ENCODE peak calls at places on chromosomes 6 and 20, in four cellular contexts. One of them, this sample, is unnamed.

GRCh38 chr6:83053678-83054077 is 12.0 kb downstream of the UBE3D start:
- DNase-seq in dorsolateral prefrontal cortex: no peak
- DNase-seq in right lobe of liver: no peak
- DNase-seq in RWPE1: no peak
- DNase-seq in this sample: no peak

GRCh38 chr6:39153766-39154397 is 38.9 kb upstream of the SAYSD1 start:
- DNase-seq in dorsolateral prefrontal cortex: no peak
- DNase-seq in right lobe of liver: no peak
- DNase-seq in RWPE1: no peak
- DNase-seq in this sample: no peak

GRCh38 chr20:15817351-15817750 is 755.9 kb downstream of the KIF16B start:
- DNase-seq in dorsolateral prefrontal cortex: no peak
- DNase-seq in right lobe of liver: no peak
- DNase-seq in RWPE1: no peak
- DNase-seq in this sample: no peak

GRCh38 chr20:10683537-10683936 is 9.7 kb upstream of the JAG1 start:
- DNase-seq in dorsolateral prefrontal cortex: no peak
- DNase-seq in right lobe of liver: no peak
- DNase-seq in RWPE1: no peak
- DNase-seq in this sample: no peak

GRCh38 chr20:52536841-52537400 is 345.3 kb upstream of the ZFP64 start:
- DNase-seq in dorsolateral prefrontal cortex: no peak
- DNase-seq in right lobe of liver: no peak
- DNase-seq in RWPE1: no peak
- DNase-seq in this sample: no peak

GRCh38 chr6:3410385-3411360 is 46.2 kb downstream of the SLC22A23 start:
- DNase-seq in dorsolateral prefrontal cortex: no peak
- DNase-seq in right lobe of liver: peak
- DNase-seq in RWPE1: no peak
- DNase-seq in this sample: no peak

GRCh38 chr20:60137657-60138245 is 179.5 kb downstream of the CDH26 start:
- DNase-seq in dorsolateral prefrontal cortex: no peak
- DNase-seq in right lobe of liver: no peak
- DNase-seq in RWPE1: peak
- DNase-seq in this sample: no peak

GRCh38 chr20:47118641-47119040 is 224.0 kb downstream of the EYA2 start:
- DNase-seq in dorsolateral prefrontal cortex: no peak
- DNase-seq in right lobe of liver: no peak
- DNase-seq in RWPE1: no peak
- DNase-seq in this sample: no peak

GRCh38 chr6:151325075-151326050 is 66.0 kb downstream of the ZBTB2 start:
- DNase-seq in dorsolateral prefrontal cortex: peak
- DNase-seq in right lobe of liver: peak
- DNase-seq in RWPE1: peak
- DNase-seq in this sample: peak

GRCh38 chr6:11705069-11705468 is 73.5 kb downstream of the ADTRP start:
- DNase-seq in dorsolateral prefrontal cortex: no peak
- DNase-seq in right lobe of liver: no peak
- DNase-seq in RWPE1: no peak
- DNase-seq in this sample: no peak

GRCh38 chr20:20683922-20684321 is 28.5 kb downstream of the RALGAPA2 start:
- DNase-seq in dorsolateral prefrontal cortex: no peak
- DNase-seq in right lobe of liver: no peak
- DNase-seq in RWPE1: no peak
- DNase-seq in this sample: no peak

GRCh38 chr20:19958243-19958642 is 58.9 kb upstream of the NAA20 start:
- DNase-seq in dorsolateral prefrontal cortex: no peak
- DNase-seq in right lobe of liver: no peak
- DNase-seq in RWPE1: peak
- DNase-seq in this sample: no peak

GRCh38 chr20:40945754-40946451 is 82.7 kb upstream of the TOP1 start:
- DNase-seq in dorsolateral prefrontal cortex: peak
- DNase-seq in right lobe of liver: peak
- DNase-seq in RWPE1: peak
- DNase-seq in this sample: no peak

GRCh38 chr20:61328906-61329558 is 77.0 kb downstream of the CDH4 start:
- DNase-seq in dorsolateral prefrontal cortex: no peak
- DNase-seq in right lobe of liver: no peak
- DNase-seq in RWPE1: no peak
- DNase-seq in this sample: no peak

GRCh38 chr20:53606364-53606985 is 12.8 kb upstream of the ZNF217 start:
- DNase-seq in dorsolateral prefrontal cortex: no peak
- DNase-seq in right lobe of liver: no peak
- DNase-seq in RWPE1: no peak
- DNase-seq in this sample: no peak

GRCh38 chr6:106974999-106975698 is 620 bp upstream of the CD24 start:
- DNase-seq in dorsolateral prefrontal cortex: no peak
- DNase-seq in right lobe of liver: peak
- DNase-seq in RWPE1: peak
- DNase-seq in this sample: peak
- TF ChIP-seq CTCF in dorsolateral prefrontal cortex: no peak
- TF ChIP-seq CTCF in right lobe of liver: peak
- TF ChIP-seq CTCF in RWPE1: peak
- TF ChIP-seq CTCF in this sample: peak

DNA sequence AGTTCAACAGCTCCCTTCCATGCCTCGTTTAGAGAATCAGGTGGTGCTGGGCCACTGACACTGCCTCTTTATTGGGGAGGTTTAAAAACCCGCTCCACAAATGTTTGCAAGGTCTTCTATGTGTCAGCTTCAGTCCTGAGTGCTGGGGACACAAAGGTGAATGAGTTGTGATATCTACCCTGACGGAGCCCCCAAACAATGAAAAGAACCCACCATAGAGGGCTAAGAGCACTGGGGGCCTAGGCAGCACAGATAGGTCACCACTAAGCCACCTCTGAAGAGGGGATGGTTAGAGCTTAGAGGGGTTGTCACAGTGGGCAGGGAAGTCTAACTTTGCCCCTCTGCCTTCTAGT is 22.0 kb downstream of the MAP1LC3A start:
- DNase-seq in dorsolateral prefrontal cortex: no peak
- DNase-seq in right lobe of liver: no peak
- DNase-seq in RWPE1: no peak
- DNase-seq in this sample: no peak
- H3K27ac ChIP-seq in dorsolateral prefrontal cortex: peak
- H3K27ac ChIP-seq in right lobe of liver: no peak
- H3K27ac ChIP-seq in RWPE1: peak
- H3K27ac ChIP-seq in this sample: no peak

GRCh38 chr6:167907837-167908681 is 81.3 kb downstream of the AFDN start:
- DNase-seq in dorsolateral prefrontal cortex: no peak
- DNase-seq in right lobe of liver: no peak
- DNase-seq in RWPE1: peak
- DNase-seq in this sample: no peak
- TF ChIP-seq CTCF in dorsolateral prefrontal cortex: peak
- TF ChIP-seq CTCF in right lobe of liver: peak
- TF ChIP-seq CTCF in RWPE1: peak
- TF ChIP-seq CTCF in this sample: peak

GRCh38 chr6:68724054-68724453 is 89.0 kb downstream of the ADGRB3 start:
- DNase-seq in dorsolateral prefrontal cortex: no peak
- DNase-seq in right lobe of liver: no peak
- DNase-seq in RWPE1: no peak
- DNase-seq in this sample: no peak
- H3K27ac ChIP-seq in dorsolateral prefrontal cortex: peak
- H3K27ac ChIP-seq in right lobe of liver: no peak
- H3K27ac ChIP-seq in RWPE1: no peak
- H3K27ac ChIP-seq in this sample: no peak

GRCh38 chr6:44837741-44838140 is 450.2 kb downstream of the CDC5L start:
- DNase-seq in dorsolateral prefrontal cortex: no peak
- DNase-seq in right lobe of liver: no peak
- DNase-seq in RWPE1: no peak
- DNase-seq in this sample: no peak

GRCh38 chr6:44841829-44842228 is 454.3 kb downstream of the CDC5L start:
- DNase-seq in dorsolateral prefrontal cortex: no peak
- DNase-seq in right lobe of liver: no peak
- DNase-seq in RWPE1: no peak
- DNase-seq in this sample: no peak

GRCh38 chr6:44843734-44844133 is 456.2 kb downstream of the CDC5L start:
- DNase-seq in dorsolateral prefrontal cortex: no peak
- DNase-seq in right lobe of liver: no peak
- DNase-seq in RWPE1: no peak
- DNase-seq in this sample: no peak

GRCh38 chr6:44842616-44843015 is 455.1 kb downstream of the CDC5L start:
- DNase-seq in dorsolateral prefrontal cortex: no peak
- DNase-seq in right lobe of liver: no peak
- DNase-seq in RWPE1: no peak
- DNase-seq in this sample: no peak
- TF ChIP-seq CTCF in dorsolateral prefrontal cortex: no peak
- TF ChIP-seq CTCF in right lobe of liver: no peak
- TF ChIP-seq CTCF in RWPE1: no peak
- TF ChIP-seq CTCF in this sample: no peak

DNA sequence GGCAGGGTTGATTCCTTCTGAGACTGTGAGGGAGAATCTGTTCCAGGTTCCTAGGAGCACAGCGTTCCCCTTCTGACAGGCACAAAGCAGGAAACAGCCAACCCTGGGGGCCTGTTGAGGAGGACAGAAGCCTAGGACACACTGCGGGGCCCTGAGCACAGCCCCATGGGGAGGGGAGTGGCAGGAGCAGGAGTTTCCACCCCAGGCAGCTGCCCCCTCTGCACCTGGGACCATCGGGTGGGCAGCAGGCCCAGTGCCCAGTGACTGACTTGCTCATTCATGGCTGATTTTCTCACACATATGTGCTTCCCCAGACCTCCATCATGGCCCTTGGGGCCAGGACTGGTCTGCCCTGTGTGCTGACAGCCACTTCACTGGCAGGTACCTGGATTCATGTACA is 6.2 kb upstream of the SLC22A1 start:
- DNase-seq in dorsolateral prefrontal cortex: no peak
- DNase-seq in right lobe of liver: no peak
- DNase-seq in RWPE1: no peak
- DNase-seq in this sample: no peak
- H3K27ac ChIP-seq in dorsolateral prefrontal cortex: no peak
- H3K27ac ChIP-seq in right lobe of liver: no peak
- H3K27ac ChIP-seq in RWPE1: no peak
- H3K27ac ChIP-seq in this sample: no peak